ENCODE peak calls at places on chromosomes 5 and 9, in six cellular contexts. N is HepG2, O is A549, F is endothelial cell of umbilical vein, V is K562, B is GM12878. W is an unnamed sample.

GRCh38 chr5:104498281-104498680 is 935.7 kb upstream of the NUDT12 start:
- DNase-seq in N (no peak), O (no peak), F (peak; percentile 14), V (no peak), B (no peak), W (peak; percentile 8)

GRCh38 chr9:130962418-130963316 is 23.6 kb upstream of the FIBCD1 start:
- DNase-seq in N (no peak), O (peak; percentile 95), F (peak; percentile 95), V (peak; percentile 61), B (no peak), W (no peak)

GRCh38 chr5:5304361-5305035 is 118.0 kb upstream of the ICE1 start:
- DNase-seq in N (no peak), O (no peak), F (no peak), V (no peak), B (no peak), W (no peak)

GRCh38 chr9:133943781-133944745 is 48.1 kb downstream of the VAV2 start:
- DNase-seq in N (no peak), O (no peak), F (no peak), V (no peak), B (no peak), W (no peak)

GRCh38 chr5:1950708-1951103 is 68.0 kb upstream of the IRX4 start:
- DNase-seq in N (no peak), O (no peak), F (no peak), V (no peak), B (no peak), W (peak; percentile 29)

GRCh38 chr9:14351206-14351605 is 37.3 kb upstream of the NFIB start:
- DNase-seq in N (no peak), O (no peak), F (no peak), V (no peak), B (no peak), W (no peak)

GRCh38 chr5:5209101-5209500 is 69.0 kb downstream of the ADAMTS16 start:
- DNase-seq in N (no peak), O (no peak), F (no peak), V (no peak), B (no peak), W (no peak)

GRCh38 chr9:91781906-91782305 is 168.1 kb downstream of the ROR2 start:
- DNase-seq in N (no peak), O (no peak), F (no peak), V (no peak), B (no peak), W (no peak)

GRCh38 chr5:16616536-16617271 is at the start of gene RETREG1:
- DNase-seq in N (no peak), O (peak; percentile 49), F (peak; percentile 8), V (peak; percentile 59), B (no peak), W (peak; percentile 62)

GRCh38 chr9:86940774-86941173 is 6.5 kb downstream of the GAS1 start:
- DNase-seq in N (no peak), O (no peak), F (no peak), V (no peak), B (no peak), W (no peak)

GRCh38 chr9:136310273-136311030 is 6.6 kb upstream of the CCDC187 start:
- DNase-seq in N (no peak), O (no peak), F (no peak), V (no peak), B (no peak), W (no peak)

GRCh38 chr9:21294325-21294724 is 10.8 kb downstream of the IFNA5 start:
- DNase-seq in N (peak; percentile 6), O (peak; percentile 23), F (peak; percentile 11), V (no peak), B (peak; percentile 15), W (peak; percentile 50)

GRCh38 chr9:114503522-114504340 is 1.5 kb downstream of the WHRN start:
- DNase-seq in N (no peak), O (no peak), F (no peak), V (no peak), B (no peak), W (no peak)

GRCh38 chr9:129006328-129007034 is 21.6 kb downstream of the SH3GLB2 start:
- DNase-seq in N (peak; percentile 67), O (peak; percentile 82), F (peak; percentile 70), V (peak; percentile 80), B (no peak), W (peak; percentile 80)

DNA sequence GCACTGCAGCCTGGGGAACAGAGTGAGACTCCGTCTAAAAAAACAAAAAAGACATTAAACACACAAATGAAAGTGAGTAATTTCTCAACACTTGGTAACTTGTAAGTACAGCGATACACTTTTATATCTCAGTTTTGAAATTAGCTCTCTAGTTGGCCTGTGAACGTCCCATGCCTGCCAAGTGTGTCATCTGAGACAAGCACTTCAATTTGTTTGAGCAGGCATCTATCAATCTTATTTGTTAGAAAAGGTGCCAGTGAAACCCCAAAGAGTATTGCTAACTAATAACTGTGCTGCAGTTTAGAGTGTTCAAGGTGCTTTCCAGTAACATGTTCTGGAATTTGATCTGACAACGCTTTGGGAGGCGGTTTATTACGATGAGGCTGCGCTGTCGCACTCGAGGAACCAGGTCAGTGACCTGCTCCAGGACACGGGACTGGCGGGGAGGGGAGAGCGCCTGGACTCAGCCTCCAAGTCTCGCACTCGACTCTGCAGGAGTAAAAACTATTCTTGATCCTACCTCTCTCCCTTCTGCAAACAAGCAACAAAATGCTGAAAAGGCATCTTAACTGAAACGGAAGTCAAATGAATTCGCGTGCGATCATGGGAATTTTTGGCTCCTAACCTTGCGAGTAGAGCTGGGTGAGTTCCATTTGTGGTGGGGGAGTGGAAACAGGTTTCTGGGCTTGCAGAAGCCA is 1.1 kb upstream of the SPIN1 start:
- DNase-seq in N (peak; percentile 18), O (peak; percentile 52), F (no peak), V (peak; percentile 8), B (no peak), W (peak; percentile 49)
- TF ChIP-seq MYC in N (no peak), O (no peak), F (no peak), V (no peak), B (no peak), W (no peak)

DNA sequence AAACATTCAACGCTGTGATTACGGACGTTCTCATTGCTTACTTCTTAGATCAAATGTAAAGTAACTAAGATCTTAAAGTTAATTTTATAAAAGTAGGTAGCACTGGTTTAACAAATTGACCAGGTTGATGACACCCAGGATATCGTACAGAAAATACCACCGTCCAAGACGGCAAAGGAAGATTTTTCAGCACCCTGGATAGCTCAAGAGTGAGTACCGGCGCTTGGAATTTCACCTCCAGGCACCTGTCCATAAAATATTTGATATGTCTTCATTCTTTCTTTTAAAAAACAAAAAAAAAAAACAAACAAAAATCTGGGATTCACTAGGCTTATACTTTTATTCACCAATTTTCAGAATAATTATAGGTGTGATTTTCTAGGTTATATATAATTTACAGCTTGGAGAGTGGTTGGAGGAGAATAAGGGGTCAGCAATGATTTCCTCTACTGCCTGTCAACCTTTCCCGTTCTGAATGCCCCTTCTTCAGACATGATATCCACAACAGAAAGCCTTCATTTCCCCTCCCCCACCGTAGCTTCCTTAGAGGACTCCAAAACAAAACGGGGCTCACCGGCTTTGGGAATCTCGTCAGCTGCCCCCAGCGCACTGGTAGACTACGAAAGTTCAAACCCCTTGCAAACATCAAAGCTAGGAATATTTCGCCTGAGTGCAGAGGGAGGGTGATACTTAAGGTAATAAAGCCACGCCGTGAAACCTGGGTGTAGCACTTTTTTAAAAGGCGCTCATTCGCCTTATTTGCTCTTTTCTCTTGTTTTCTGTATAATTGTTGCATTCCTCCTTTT is 2.7 kb downstream of the OTP start:
- DNase-seq in N (no peak), O (no peak), F (no peak), V (no peak), B (no peak), W (no peak)
- TF ChIP-seq MYC in N (no peak), O (no peak), F (no peak), V (no peak), B (no peak), W (no peak)

DNA sequence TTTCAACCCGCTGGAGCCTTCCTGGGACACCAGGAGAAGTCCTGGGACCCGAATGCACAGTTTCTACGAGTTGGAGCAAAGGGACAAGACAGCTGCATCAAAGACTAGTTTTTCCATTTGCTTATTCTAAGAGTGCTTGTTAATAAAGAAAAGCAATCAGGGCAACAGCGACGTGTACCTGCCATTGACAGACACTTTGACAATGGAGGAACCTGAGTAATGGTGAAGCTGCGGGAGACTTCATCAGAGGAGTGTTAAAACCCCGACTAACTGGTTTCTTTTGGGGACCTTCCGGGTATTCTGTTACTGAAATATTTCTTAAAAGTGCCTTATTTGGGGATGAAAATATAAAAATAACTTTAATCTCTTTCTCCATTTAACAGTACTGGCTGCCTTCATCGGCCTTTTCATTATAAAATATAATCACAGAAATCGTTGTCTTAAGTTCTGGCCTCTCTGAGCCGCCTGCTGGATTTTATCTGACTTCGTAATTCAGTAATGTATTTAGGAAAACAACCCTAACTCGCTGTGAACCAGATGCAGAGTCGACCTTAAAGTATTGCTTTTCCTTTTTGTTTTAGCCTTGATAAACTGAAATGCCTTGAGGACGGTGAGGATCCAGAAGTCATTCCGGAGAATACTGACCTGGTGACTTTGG is 781 bp downstream of the SNAPC3 start:
- DNase-seq in N (no peak), O (no peak), F (peak; percentile 56), V (no peak), B (no peak), W (peak; percentile 59)
- TF ChIP-seq MYC in N (no peak), O (no peak), F (no peak), V (no peak), B (no peak), W (no peak)

DNA sequence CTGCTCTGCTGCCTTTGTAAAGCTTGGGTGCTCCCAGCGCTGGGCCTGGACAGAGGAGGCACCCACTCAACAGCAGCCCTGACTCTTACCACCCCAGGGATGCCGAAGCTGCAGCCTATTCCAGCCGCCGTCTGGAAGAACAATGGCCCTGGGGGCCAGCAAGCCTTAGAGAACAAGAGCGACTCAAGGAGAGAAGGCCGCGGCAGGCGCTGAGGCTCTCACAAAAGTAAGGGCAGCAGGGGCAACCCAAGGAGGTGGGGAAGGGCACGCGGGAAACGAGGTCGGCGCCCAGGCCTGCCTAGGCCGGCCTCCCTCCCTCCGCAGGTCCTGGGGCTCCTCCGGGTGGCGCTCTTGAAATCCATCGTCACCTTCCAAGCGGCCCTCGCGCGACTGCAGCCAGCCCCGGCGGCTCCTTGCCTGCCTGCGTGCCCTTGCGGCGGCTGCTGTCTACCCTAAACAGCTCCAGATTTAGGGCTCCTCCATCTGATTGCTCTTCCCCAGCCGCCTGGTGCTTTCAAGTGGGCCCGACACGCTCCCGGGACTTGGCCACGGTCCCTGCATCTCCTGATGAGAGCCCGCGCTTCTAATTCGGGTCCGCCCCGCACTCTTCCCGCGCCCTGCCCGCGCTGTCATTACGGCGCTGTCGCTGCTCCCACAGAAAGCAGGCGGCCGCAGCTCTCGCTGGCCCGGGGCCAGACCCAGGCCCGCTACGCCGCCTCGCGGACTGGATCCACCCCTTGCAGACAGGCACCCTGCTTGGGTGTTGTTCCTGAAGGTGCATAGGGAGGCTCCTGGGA is 213.3 kb downstream of the SEMA6A start:
- DNase-seq in N (no peak), O (no peak), F (no peak), V (no peak), B (no peak), W (no peak)
- TF ChIP-seq MYC in N (no peak), O (no peak), F (no peak), V (no peak), B (no peak), W (no peak)

W was measured in NB4.